ENCODE peak calls at places on chromosome 18, in six cellular contexts. S, O, U, W, J and Y are unnamed samples.

GRCh38 chr18:13973061-13973460 is 57.7 kb upstream of the MC2R start:
- DNase-seq in S (no peak), O (no peak), U (no peak), W (no peak), J (no peak), Y (no peak)

GRCh38 chr18:72935744-72936143 is 68.0 kb upstream of the NETO1 start:
- DNase-seq in S (no peak), O (no peak), U (no peak), W (no peak), J (no peak), Y (no peak)

GRCh38 chr18:62372156-62372555 is 47.0 kb downstream of the TNFRSF11A start:
- DNase-seq in S (no peak), O (no peak), U (no peak), W (no peak), J (no peak), Y (no peak)

GRCh38 chr18:666177-666576 is 8.7 kb downstream of the TYMS start:
- DNase-seq in S (no peak), O (no peak), U (peak; percentile 41), W (no peak), J (no peak), Y (no peak)

GRCh38 chr18:44682181-44682870 is 1.6 kb downstream of the SETBP1 start:
- DNase-seq in S (peak; percentile 62), O (peak; percentile 36), U (no peak), W (no peak), J (no peak), Y (no peak)

GRCh38 chr18:73110307-73110706 is 242.5 kb upstream of the NETO1 start:
- DNase-seq in S (no peak), O (no peak), U (no peak), W (no peak), J (no peak), Y (no peak)

GRCh38 chr18:49241852-49242251 is 218.6 kb downstream of the DYM start:
- DNase-seq in S (no peak), O (no peak), U (no peak), W (no peak), J (no peak), Y (no peak)

GRCh38 chr18:67092141-67092540 is 424.4 kb downstream of the DSEL start:
- DNase-seq in S (no peak), O (no peak), U (no peak), W (no peak), J (no peak), Y (no peak)

GRCh38 chr18:59570101-59570875 is 126.9 kb downstream of the CCBE1 start:
- DNase-seq in S (no peak), O (no peak), U (no peak), W (no peak), J (no peak), Y (no peak)

GRCh38 chr18:66511810-66512209 is 92.1 kb downstream of the CDH19 start:
- DNase-seq in S (no peak), O (no peak), U (no peak), W (no peak), J (no peak), Y (no peak)

GRCh38 chr18:31977270-31977872 is 34.4 kb upstream of the TRAPPC8 start:
- DNase-seq in S (peak; percentile 18), O (no peak), U (peak; percentile 62), W (no peak), J (peak; percentile 54), Y (no peak)

GRCh38 chr18:32349728-32350395 is 120.8 kb downstream of the GAREM1 start:
- DNase-seq in S (peak; percentile 62), O (peak; percentile 94), U (no peak), W (no peak), J (peak; percentile 91), Y (no peak)

GRCh38 chr18:63520053-63520452 is 22.1 kb upstream of the SERPINB12 start:
- DNase-seq in S (no peak), O (no peak), U (no peak), W (no peak), J (no peak), Y (no peak)

GRCh38 chr18:28652654-28653053 is 475.7 kb upstream of the CDH2 start:
- DNase-seq in S (no peak), O (no peak), U (no peak), W (no peak), J (no peak), Y (no peak)

GRCh38 chr18:31302991-31303390 is 15.0 kb upstream of the DSG1 start:
- DNase-seq in S (no peak), O (no peak), U (no peak), W (no peak), J (peak; percentile 21), Y (no peak)

GRCh38 chr18:25282922-25283703 is 68.9 kb downstream of the ZNF521 start:
- DNase-seq in S (no peak), O (no peak), U (no peak), W (no peak), J (no peak), Y (no peak)

GRCh38 chr18:48672671-48673340 is 134.0 kb downstream of the CTIF start:
- DNase-seq in S (no peak), O (no peak), U (no peak), W (peak; percentile 47), J (no peak), Y (no peak)

DNA sequence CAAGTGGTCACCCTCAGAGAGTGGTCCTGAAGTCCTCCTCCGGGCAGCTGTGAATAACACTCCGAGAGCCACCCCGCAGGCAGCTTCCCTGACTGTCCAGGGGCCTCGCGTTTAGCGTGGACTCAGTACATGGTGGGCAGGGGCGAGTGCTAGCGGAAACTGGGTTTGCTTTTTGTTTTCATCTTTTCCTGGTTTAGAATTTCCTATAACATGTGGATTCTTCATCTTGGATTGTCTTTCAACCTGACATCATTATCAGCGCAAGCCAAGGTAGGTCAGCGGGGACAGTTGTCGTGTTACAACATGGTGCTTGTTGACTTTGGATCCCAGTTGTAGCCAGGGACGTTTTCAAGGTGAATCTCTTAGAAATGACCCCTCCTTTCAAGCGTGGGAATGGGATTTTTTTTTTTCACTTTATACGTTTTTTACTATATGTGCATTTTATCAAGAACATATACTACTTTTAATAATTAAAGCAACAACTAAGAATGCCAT is 20.9 kb downstream of the RMC1 start:
- DNase-seq in S (no peak), O (no peak), U (no peak), W (no peak), J (no peak), Y (no peak)
- TF ChIP-seq POLR2A in S (no peak), O (no peak), U (no peak), W (no peak), J (no peak), Y (no peak)

GRCh38 chr18:2572144-2572682 is 856 bp downstream of the NDC80 start:
- DNase-seq in S (no peak), O (no peak), U (no peak), W (no peak), J (no peak), Y (no peak)

GRCh38 chr18:2570772-2571199 is 519 bp downstream of the METTL4 start:
- DNase-seq in S (peak; percentile 75), O (peak; percentile 70), U (peak; percentile 80), W (peak; percentile 77), J (peak; percentile 55), Y (peak; percentile 35)

GRCh38 chr18:2569338-2570207 is 1.7 kb downstream of the METTL4 start:
- DNase-seq in S (no peak), O (no peak), U (peak; percentile 34), W (no peak), J (no peak), Y (no peak)

GRCh38 chr18:2572892-2573291 is 1.5 kb downstream of the NDC80 start:
- DNase-seq in S (no peak), O (no peak), U (no peak), W (no peak), J (no peak), Y (no peak)

GRCh38 chr18:2571200-2572143 is at the start of the genes METTL4 and NDC80:
- DNase-seq in S (peak; percentile 89), O (peak; percentile 74), U (peak; percentile 87), W (peak; percentile 91), J (peak; percentile 79), Y (peak; percentile 50)
- TF ChIP-seq POLR2A in S (peak; percentile 70), O (peak; percentile 54), U (peak; percentile 86), W (peak; percentile 57), J (peak; percentile 55), Y (no peak)

DNA sequence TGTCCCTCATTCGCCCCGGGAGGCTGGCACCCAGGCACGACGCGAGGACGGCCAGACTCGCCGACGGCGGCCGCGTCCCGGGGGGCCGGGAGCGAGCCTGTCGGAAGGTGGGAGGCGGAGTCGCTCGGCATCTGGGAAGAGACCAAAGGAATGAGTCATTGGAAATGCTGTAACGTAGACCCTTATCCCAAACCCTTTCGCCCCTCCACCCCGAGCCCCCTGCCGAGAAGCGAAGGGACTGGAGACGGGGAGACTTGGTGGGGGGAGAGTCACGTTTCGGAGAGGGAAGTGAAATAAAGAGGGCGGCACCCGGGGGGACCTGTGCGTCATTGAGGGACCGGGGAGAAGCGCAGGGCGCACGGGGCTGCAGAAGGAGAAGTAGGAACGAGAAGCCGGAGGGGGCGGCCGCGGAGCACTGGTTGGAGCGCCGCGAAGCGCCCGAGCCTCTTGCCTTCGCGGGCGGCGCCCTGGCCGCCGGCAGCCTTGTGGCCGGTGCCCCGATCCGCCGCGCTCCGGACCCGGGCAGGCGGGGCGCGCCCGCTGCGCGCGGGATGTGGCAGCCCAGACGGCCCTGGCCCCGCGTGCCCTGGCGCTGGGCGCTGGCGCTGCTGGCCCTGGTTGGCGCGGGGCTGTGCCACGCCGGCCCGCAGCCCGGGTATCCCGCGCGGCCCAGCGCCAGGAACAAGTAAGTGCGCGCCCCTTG is at the start of gene EMILIN2:
- DNase-seq in S (peak; percentile 60), O (peak; percentile 77), U (peak; percentile 70), W (peak; percentile 58), J (no peak), Y (peak; percentile 64)
- TF ChIP-seq POLR2A in S (peak; percentile 50), O (peak; percentile 46), U (no peak), W (no peak), J (no peak), Y (no peak)

GRCh38 chr18:21843340-21843739 is 102.7 kb downstream of the MIB1 start:
- DNase-seq in S (no peak), O (no peak), U (no peak), W (no peak), J (no peak), Y (no peak)
- TF ChIP-seq POLR2A in S (no peak), O (no peak), U (no peak), W (no peak), J (no peak), Y (no peak)

DNA sequence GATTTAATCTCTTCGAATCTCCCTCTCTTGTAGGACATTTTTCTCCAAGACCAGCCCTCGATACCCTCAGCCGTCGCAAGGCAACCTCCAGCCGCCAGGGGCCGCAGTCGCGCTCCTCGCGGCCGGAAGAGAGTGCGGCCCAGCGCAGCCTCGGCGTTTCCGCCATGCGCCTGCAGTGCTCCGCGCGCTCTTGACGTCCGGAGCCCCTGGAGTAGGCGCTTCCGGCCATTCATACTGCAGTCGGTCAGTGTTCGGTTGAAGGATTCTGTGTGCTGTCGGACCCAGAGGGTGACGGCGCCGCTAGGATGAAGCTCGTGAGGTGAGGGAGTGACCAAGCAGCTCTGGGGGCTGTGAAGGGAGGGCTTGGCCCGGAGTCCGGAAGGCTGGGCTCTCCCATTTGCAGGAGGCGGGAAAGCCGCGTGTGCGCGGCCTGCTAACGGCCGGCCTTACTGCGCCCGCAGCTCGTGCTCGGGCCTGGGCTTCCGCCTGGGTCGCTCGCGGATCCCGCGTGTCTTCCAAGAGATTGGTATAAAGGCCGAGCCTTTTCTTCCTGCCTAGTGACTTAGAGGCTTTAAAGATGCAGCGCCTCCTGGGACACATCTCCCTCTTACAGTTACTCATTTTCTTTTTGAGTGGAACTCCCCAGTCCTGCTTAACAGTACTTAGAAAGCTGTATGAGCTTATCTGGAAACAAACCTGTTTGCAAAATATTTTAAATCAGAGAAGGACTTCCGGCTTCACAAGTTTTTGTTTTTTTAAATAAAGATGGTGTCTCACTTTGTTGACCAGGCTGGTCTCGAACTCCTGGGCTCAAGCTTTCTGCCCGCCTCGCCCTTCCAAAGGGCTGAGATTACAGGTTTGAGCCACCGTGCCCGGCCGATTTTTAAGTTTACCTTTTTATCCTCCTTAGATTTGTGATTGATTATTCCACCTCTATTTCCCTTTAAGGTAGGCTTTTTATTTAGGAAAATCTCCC is at the start of gene SNRPD1:
- DNase-seq in S (peak; percentile 91), O (peak; percentile 78), U (peak; percentile 84), W (peak; percentile 93), J (peak; percentile 83), Y (peak; percentile 88)
- TF ChIP-seq POLR2A in S (peak; percentile 65), O (no peak), U (peak; percentile 98), W (peak; percentile 21), J (peak; percentile 86), Y (peak; percentile 96)